ENCODE peak calls at places on chromosomes 12 and 14, in six cellular contexts. One of them, this sample, is unnamed.

GRCh38 chr12:113569841-113570240 is 98.2 kb upstream of the LHX5 start:
- DNase-seq in Caco-2: no peak
- DNase-seq in activated CD4-positive, alpha-beta T cell treated with anti-CD3 and anti-CD28 coated beads, Interleukin-2, amount 50 U/mL, for 1 hour: no peak
- DNase-seq in SK-N-SH: no peak
- DNase-seq in RPMI7951: no peak
- DNase-seq in NCI-H345: no peak
- DNase-seq in this sample: no peak

GRCh38 chr12:125533434-125534029 is 468.3 kb downstream of the AACS start:
- DNase-seq in Caco-2: peak
- DNase-seq in activated CD4-positive, alpha-beta T cell treated with anti-CD3 and anti-CD28 coated beads, Interleukin-2, amount 50 U/mL, for 1 hour: no peak
- DNase-seq in SK-N-SH: peak
- DNase-seq in RPMI7951: peak
- DNase-seq in NCI-H345: peak
- DNase-seq in this sample: peak

GRCh38 chr12:95721320-95721719 is 69.2 kb downstream of the NTN4 start:
- DNase-seq in Caco-2: no peak
- DNase-seq in activated CD4-positive, alpha-beta T cell treated with anti-CD3 and anti-CD28 coated beads, Interleukin-2, amount 50 U/mL, for 1 hour: no peak
- DNase-seq in SK-N-SH: no peak
- DNase-seq in RPMI7951: no peak
- DNase-seq in NCI-H345: no peak
- DNase-seq in this sample: no peak

GRCh38 chr12:6465467-6466183 is 4.9 kb downstream of the VAMP1 start:
- DNase-seq in Caco-2: peak
- DNase-seq in activated CD4-positive, alpha-beta T cell treated with anti-CD3 and anti-CD28 coated beads, Interleukin-2, amount 50 U/mL, for 1 hour: peak
- DNase-seq in SK-N-SH: peak
- DNase-seq in RPMI7951: peak
- DNase-seq in NCI-H345: peak
- DNase-seq in this sample: no peak

GRCh38 chr14:92105845-92106094 is 612 bp downstream of the ATXN3 start:
- DNase-seq in Caco-2: peak
- DNase-seq in activated CD4-positive, alpha-beta T cell treated with anti-CD3 and anti-CD28 coated beads, Interleukin-2, amount 50 U/mL, for 1 hour: no peak
- DNase-seq in SK-N-SH: no peak
- DNase-seq in RPMI7951: peak
- DNase-seq in NCI-H345: no peak
- DNase-seq in this sample: no peak

GRCh38 chr14:79011091-79011919 is 841.1 kb downstream of the NRXN3 start:
- DNase-seq in Caco-2: no peak
- DNase-seq in activated CD4-positive, alpha-beta T cell treated with anti-CD3 and anti-CD28 coated beads, Interleukin-2, amount 50 U/mL, for 1 hour: no peak
- DNase-seq in SK-N-SH: peak
- DNase-seq in RPMI7951: peak
- DNase-seq in NCI-H345: peak
- DNase-seq in this sample: peak

GRCh38 chr14:94623422-94623809 is 11.2 kb downstream of the SERPINA3 start:
- DNase-seq in Caco-2: no peak
- DNase-seq in activated CD4-positive, alpha-beta T cell treated with anti-CD3 and anti-CD28 coated beads, Interleukin-2, amount 50 U/mL, for 1 hour: no peak
- DNase-seq in SK-N-SH: no peak
- DNase-seq in RPMI7951: no peak
- DNase-seq in NCI-H345: no peak
- DNase-seq in this sample: no peak

GRCh38 chr12:132525833-132526455 is 36.0 kb downstream of the FBRSL1 start:
- DNase-seq in Caco-2: no peak
- DNase-seq in activated CD4-positive, alpha-beta T cell treated with anti-CD3 and anti-CD28 coated beads, Interleukin-2, amount 50 U/mL, for 1 hour: no peak
- DNase-seq in SK-N-SH: no peak
- DNase-seq in RPMI7951: no peak
- DNase-seq in NCI-H345: no peak
- DNase-seq in this sample: no peak

GRCh38 chr14:64968651-64969050 is 3.5 kb downstream of the RAB15 start:
- DNase-seq in Caco-2: no peak
- DNase-seq in activated CD4-positive, alpha-beta T cell treated with anti-CD3 and anti-CD28 coated beads, Interleukin-2, amount 50 U/mL, for 1 hour: no peak
- DNase-seq in SK-N-SH: no peak
- DNase-seq in RPMI7951: no peak
- DNase-seq in NCI-H345: no peak
- DNase-seq in this sample: no peak

GRCh38 chr12:52541709-52542108 is 11.2 kb downstream of the KRT71 start:
- DNase-seq in Caco-2: no peak
- DNase-seq in activated CD4-positive, alpha-beta T cell treated with anti-CD3 and anti-CD28 coated beads, Interleukin-2, amount 50 U/mL, for 1 hour: no peak
- DNase-seq in SK-N-SH: no peak
- DNase-seq in RPMI7951: no peak
- DNase-seq in NCI-H345: no peak
- DNase-seq in this sample: no peak

GRCh38 chr14:21924479-21924878 is 250.9 kb upstream of the OR4E1 start:
- DNase-seq in Caco-2: no peak
- DNase-seq in activated CD4-positive, alpha-beta T cell treated with anti-CD3 and anti-CD28 coated beads, Interleukin-2, amount 50 U/mL, for 1 hour: peak
- DNase-seq in SK-N-SH: no peak
- DNase-seq in RPMI7951: no peak
- DNase-seq in NCI-H345: no peak
- DNase-seq in this sample: no peak

GRCh38 chr12:15580431-15580830 is 208.8 kb downstream of the EPS8 start:
- DNase-seq in Caco-2: no peak
- DNase-seq in activated CD4-positive, alpha-beta T cell treated with anti-CD3 and anti-CD28 coated beads, Interleukin-2, amount 50 U/mL, for 1 hour: peak
- DNase-seq in SK-N-SH: no peak
- DNase-seq in RPMI7951: no peak
- DNase-seq in NCI-H345: no peak
- DNase-seq in this sample: no peak

GRCh38 chr14:72892879-72893635 is 844 bp downstream of the DPF3 start:
- DNase-seq in Caco-2: no peak
- DNase-seq in activated CD4-positive, alpha-beta T cell treated with anti-CD3 and anti-CD28 coated beads, Interleukin-2, amount 50 U/mL, for 1 hour: peak
- DNase-seq in SK-N-SH: peak
- DNase-seq in RPMI7951: no peak
- DNase-seq in NCI-H345: no peak
- DNase-seq in this sample: no peak

GRCh38 chr12:8038659-8039114 is 6.2 kb downstream of the FOXJ2 start:
- DNase-seq in Caco-2: no peak
- DNase-seq in activated CD4-positive, alpha-beta T cell treated with anti-CD3 and anti-CD28 coated beads, Interleukin-2, amount 50 U/mL, for 1 hour: no peak
- DNase-seq in SK-N-SH: peak
- DNase-seq in RPMI7951: peak
- DNase-seq in NCI-H345: peak
- DNase-seq in this sample: peak

GRCh38 chr12:57096099-57096572 is 7.2 kb downstream of the NAB2 start:
- DNase-seq in Caco-2: no peak
- DNase-seq in activated CD4-positive, alpha-beta T cell treated with anti-CD3 and anti-CD28 coated beads, Interleukin-2, amount 50 U/mL, for 1 hour: no peak
- DNase-seq in SK-N-SH: peak
- DNase-seq in RPMI7951: no peak
- DNase-seq in NCI-H345: peak
- DNase-seq in this sample: peak

GRCh38 chr12:52350021-52350620 is 17.2 kb downstream of the KRT85 start:
- DNase-seq in Caco-2: no peak
- DNase-seq in activated CD4-positive, alpha-beta T cell treated with anti-CD3 and anti-CD28 coated beads, Interleukin-2, amount 50 U/mL, for 1 hour: no peak
- DNase-seq in SK-N-SH: no peak
- DNase-seq in RPMI7951: no peak
- DNase-seq in NCI-H345: no peak
- DNase-seq in this sample: no peak

GRCh38 chr12:102833687-102834435 is 83.2 kb downstream of the PAH start:
- DNase-seq in Caco-2: peak
- DNase-seq in activated CD4-positive, alpha-beta T cell treated with anti-CD3 and anti-CD28 coated beads, Interleukin-2, amount 50 U/mL, for 1 hour: no peak
- DNase-seq in SK-N-SH: no peak
- DNase-seq in RPMI7951: no peak
- DNase-seq in NCI-H345: no peak
- DNase-seq in this sample: no peak

GRCh38 chr12:95446511-95446910 is 27.4 kb upstream of the METAP2 start:
- DNase-seq in Caco-2: peak
- DNase-seq in activated CD4-positive, alpha-beta T cell treated with anti-CD3 and anti-CD28 coated beads, Interleukin-2, amount 50 U/mL, for 1 hour: no peak
- DNase-seq in SK-N-SH: peak
- DNase-seq in RPMI7951: no peak
- DNase-seq in NCI-H345: no peak
- DNase-seq in this sample: no peak

GRCh38 chr14:104184911-104185499 is 46.6 kb downstream of the KIF26A start:
- DNase-seq in Caco-2: no peak
- DNase-seq in activated CD4-positive, alpha-beta T cell treated with anti-CD3 and anti-CD28 coated beads, Interleukin-2, amount 50 U/mL, for 1 hour: no peak
- DNase-seq in SK-N-SH: peak
- DNase-seq in RPMI7951: no peak
- DNase-seq in NCI-H345: peak
- DNase-seq in this sample: no peak

GRCh38 chr12:131829795-131830334 is 1.7 kb downstream of the MMP17 start:
- DNase-seq in Caco-2: no peak
- DNase-seq in activated CD4-positive, alpha-beta T cell treated with anti-CD3 and anti-CD28 coated beads, Interleukin-2, amount 50 U/mL, for 1 hour: no peak
- DNase-seq in SK-N-SH: peak
- DNase-seq in RPMI7951: no peak
- DNase-seq in NCI-H345: no peak
- DNase-seq in this sample: no peak

GRCh38 chr12:25328082-25328712 is 77.5 kb upstream of the KRAS start:
- DNase-seq in Caco-2: no peak
- DNase-seq in activated CD4-positive, alpha-beta T cell treated with anti-CD3 and anti-CD28 coated beads, Interleukin-2, amount 50 U/mL, for 1 hour: no peak
- DNase-seq in SK-N-SH: no peak
- DNase-seq in RPMI7951: no peak
- DNase-seq in NCI-H345: peak
- DNase-seq in this sample: peak

GRCh38 chr14:55054098-55054497 is 2.7 kb downstream of the MAPK1IP1L start:
- DNase-seq in Caco-2: no peak
- DNase-seq in activated CD4-positive, alpha-beta T cell treated with anti-CD3 and anti-CD28 coated beads, Interleukin-2, amount 50 U/mL, for 1 hour: no peak
- DNase-seq in SK-N-SH: no peak
- DNase-seq in RPMI7951: no peak
- DNase-seq in NCI-H345: no peak
- DNase-seq in this sample: no peak

GRCh38 chr12:103813426-103813825 is 27.6 kb downstream of the NT5DC3 start:
- DNase-seq in Caco-2: no peak
- DNase-seq in activated CD4-positive, alpha-beta T cell treated with anti-CD3 and anti-CD28 coated beads, Interleukin-2, amount 50 U/mL, for 1 hour: no peak
- DNase-seq in SK-N-SH: no peak
- DNase-seq in RPMI7951: no peak
- DNase-seq in NCI-H345: no peak
- DNase-seq in this sample: no peak

GRCh38 chr12:52632656-52633055 is 14.3 kb upstream of the KRT73 start:
- DNase-seq in Caco-2: no peak
- DNase-seq in activated CD4-positive, alpha-beta T cell treated with anti-CD3 and anti-CD28 coated beads, Interleukin-2, amount 50 U/mL, for 1 hour: no peak
- DNase-seq in SK-N-SH: no peak
- DNase-seq in RPMI7951: no peak
- DNase-seq in NCI-H345: no peak
- DNase-seq in this sample: no peak

GRCh38 chr12:54529581-54529980 is 19.8 kb upstream of the PDE1B start:
- DNase-seq in Caco-2: no peak
- DNase-seq in activated CD4-positive, alpha-beta T cell treated with anti-CD3 and anti-CD28 coated beads, Interleukin-2, amount 50 U/mL, for 1 hour: no peak
- DNase-seq in SK-N-SH: no peak
- DNase-seq in RPMI7951: no peak
- DNase-seq in NCI-H345: no peak
- DNase-seq in this sample: no peak

GRCh38 chr14:65062096-65063075 is 39.9 kb downstream of the MAX start:
- DNase-seq in Caco-2: no peak
- DNase-seq in activated CD4-positive, alpha-beta T cell treated with anti-CD3 and anti-CD28 coated beads, Interleukin-2, amount 50 U/mL, for 1 hour: no peak
- DNase-seq in SK-N-SH: no peak
- DNase-seq in RPMI7951: no peak
- DNase-seq in NCI-H345: no peak
- DNase-seq in this sample: no peak

GRCh38 chr12:58248599-58248998 is 307.2 kb downstream of the ATP23 start:
- DNase-seq in Caco-2: no peak
- DNase-seq in activated CD4-positive, alpha-beta T cell treated with anti-CD3 and anti-CD28 coated beads, Interleukin-2, amount 50 U/mL, for 1 hour: no peak
- DNase-seq in SK-N-SH: no peak
- DNase-seq in RPMI7951: no peak
- DNase-seq in NCI-H345: no peak
- DNase-seq in this sample: no peak

GRCh38 chr14:66596241-66596985 is 88.5 kb downstream of the GPHN start:
- DNase-seq in Caco-2: no peak
- DNase-seq in activated CD4-positive, alpha-beta T cell treated with anti-CD3 and anti-CD28 coated beads, Interleukin-2, amount 50 U/mL, for 1 hour: no peak
- DNase-seq in SK-N-SH: no peak
- DNase-seq in RPMI7951: no peak
- DNase-seq in NCI-H345: peak
- DNase-seq in this sample: no peak

GRCh38 chr12:87812711-87813110 is 216.5 kb downstream of the C12orf50 start:
- DNase-seq in Caco-2: no peak
- DNase-seq in activated CD4-positive, alpha-beta T cell treated with anti-CD3 and anti-CD28 coated beads, Interleukin-2, amount 50 U/mL, for 1 hour: no peak
- DNase-seq in SK-N-SH: no peak
- DNase-seq in RPMI7951: no peak
- DNase-seq in NCI-H345: no peak
- DNase-seq in this sample: no peak

GRCh38 chr12:122836027-122836921 is 1.0 kb downstream of the HIP1R start:
- DNase-seq in Caco-2: peak
- DNase-seq in activated CD4-positive, alpha-beta T cell treated with anti-CD3 and anti-CD28 coated beads, Interleukin-2, amount 50 U/mL, for 1 hour: peak
- DNase-seq in SK-N-SH: peak
- DNase-seq in RPMI7951: peak
- DNase-seq in NCI-H345: peak
- DNase-seq in this sample: no peak

GRCh38 chr14:94523265-94523664 is 14.0 kb upstream of the SERPINA12 start:
- DNase-seq in Caco-2: no peak
- DNase-seq in activated CD4-positive, alpha-beta T cell treated with anti-CD3 and anti-CD28 coated beads, Interleukin-2, amount 50 U/mL, for 1 hour: no peak
- DNase-seq in SK-N-SH: no peak
- DNase-seq in RPMI7951: no peak
- DNase-seq in NCI-H345: no peak
- DNase-seq in this sample: no peak

GRCh38 chr12:131122631-131123030 is 168.9 kb downstream of the ADGRD1 start:
- DNase-seq in Caco-2: no peak
- DNase-seq in activated CD4-positive, alpha-beta T cell treated with anti-CD3 and anti-CD28 coated beads, Interleukin-2, amount 50 U/mL, for 1 hour: no peak
- DNase-seq in SK-N-SH: no peak
- DNase-seq in RPMI7951: no peak
- DNase-seq in NCI-H345: no peak
- DNase-seq in this sample: no peak

GRCh38 chr12:42125372-42125767 is 19.3 kb downstream of the GXYLT1 start:
- DNase-seq in Caco-2: no peak
- DNase-seq in activated CD4-positive, alpha-beta T cell treated with anti-CD3 and anti-CD28 coated beads, Interleukin-2, amount 50 U/mL, for 1 hour: no peak
- DNase-seq in SK-N-SH: no peak
- DNase-seq in RPMI7951: no peak
- DNase-seq in NCI-H345: no peak
- DNase-seq in this sample: no peak

GRCh38 chr12:109462868-109463692 is 14.0 kb downstream of the KCTD10 start:
- DNase-seq in Caco-2: peak
- DNase-seq in activated CD4-positive, alpha-beta T cell treated with anti-CD3 and anti-CD28 coated beads, Interleukin-2, amount 50 U/mL, for 1 hour: no peak
- DNase-seq in SK-N-SH: peak
- DNase-seq in RPMI7951: peak
- DNase-seq in NCI-H345: no peak
- DNase-seq in this sample: no peak

GRCh38 chr12:3933819-3934192 is 60.6 kb upstream of the PARP11 start:
- DNase-seq in Caco-2: no peak
- DNase-seq in activated CD4-positive, alpha-beta T cell treated with anti-CD3 and anti-CD28 coated beads, Interleukin-2, amount 50 U/mL, for 1 hour: no peak
- DNase-seq in SK-N-SH: no peak
- DNase-seq in RPMI7951: no peak
- DNase-seq in NCI-H345: no peak
- DNase-seq in this sample: no peak

GRCh38 chr12:13735756-13736155 is 245.6 kb downstream of the GRIN2B start:
- DNase-seq in Caco-2: no peak
- DNase-seq in activated CD4-positive, alpha-beta T cell treated with anti-CD3 and anti-CD28 coated beads, Interleukin-2, amount 50 U/mL, for 1 hour: no peak
- DNase-seq in SK-N-SH: no peak
- DNase-seq in RPMI7951: no peak
- DNase-seq in NCI-H345: no peak
- DNase-seq in this sample: no peak

GRCh38 chr14:72024043-72024407 is 91.8 kb downstream of the RGS6 start:
- DNase-seq in Caco-2: no peak
- DNase-seq in activated CD4-positive, alpha-beta T cell treated with anti-CD3 and anti-CD28 coated beads, Interleukin-2, amount 50 U/mL, for 1 hour: no peak
- DNase-seq in SK-N-SH: peak
- DNase-seq in RPMI7951: peak
- DNase-seq in NCI-H345: peak
- DNase-seq in this sample: peak

GRCh38 chr14:99518441-99519346 is 37.5 kb downstream of the CCNK start:
- DNase-seq in Caco-2: peak
- DNase-seq in activated CD4-positive, alpha-beta T cell treated with anti-CD3 and anti-CD28 coated beads, Interleukin-2, amount 50 U/mL, for 1 hour: peak
- DNase-seq in SK-N-SH: peak
- DNase-seq in RPMI7951: peak
- DNase-seq in NCI-H345: peak
- DNase-seq in this sample: peak

GRCh38 chr14:92362781-92363235 is 39.8 kb downstream of the SLC24A4 start:
- DNase-seq in Caco-2: no peak
- DNase-seq in activated CD4-positive, alpha-beta T cell treated with anti-CD3 and anti-CD28 coated beads, Interleukin-2, amount 50 U/mL, for 1 hour: no peak
- DNase-seq in SK-N-SH: no peak
- DNase-seq in RPMI7951: peak
- DNase-seq in NCI-H345: peak
- DNase-seq in this sample: no peak

GRCh38 chr12:111775205-111776193 is 8.8 kb downstream of the ALDH2 start:
- DNase-seq in Caco-2: peak
- DNase-seq in activated CD4-positive, alpha-beta T cell treated with anti-CD3 and anti-CD28 coated beads, Interleukin-2, amount 50 U/mL, for 1 hour: no peak
- DNase-seq in SK-N-SH: peak
- DNase-seq in RPMI7951: peak
- DNase-seq in NCI-H345: no peak
- DNase-seq in this sample: peak